ENCODE peak calls at places on chromosomes 2 and 18, in seven cellular contexts. U is CD8-positive, alpha-beta memory T cell; X is substantia nigra; J is gastrocnemius medialis; A is Peyer's patch; Y is GM23248; H is transverse colon. Q is an unnamed sample.

GRCh38 chr18:76351961-76352581 is 143.0 kb downstream of the ZNF516 start:
- DNase-seq in H (peak; percentile 68), U (no peak), Y (peak; percentile 91), J (peak; percentile 63), A (no peak), X (no peak), Q (no peak)

GRCh38 chr2:11079131-11079824 is 76.0 kb upstream of the SLC66A3 start:
- DNase-seq in Y (no peak), H (no peak), J (no peak), X (no peak), A (no peak), U (no peak), Q (no peak)

GRCh38 chr2:23526114-23526513 is 141.1 kb downstream of the KLHL29 start:
- DNase-seq in Y (no peak), H (no peak), X (no peak), U (peak; percentile 7), J (no peak), A (no peak), Q (no peak)

GRCh38 chr2:46434851-46435273 is 44.5 kb upstream of the TMEM247 start:
- DNase-seq in U (no peak), H (no peak), Y (no peak), J (no peak), X (no peak), A (no peak), Q (no peak)

GRCh38 chr2:6069354-6069753 is 377.2 kb downstream of the SOX11 start:
- DNase-seq in A (no peak), X (no peak), H (no peak), J (no peak), U (no peak), Y (no peak), Q (no peak)

GRCh38 chr2:72815655-72816268 is 10.1 kb downstream of the EXOC6B start:
- DNase-seq in Y (no peak), J (no peak), H (no peak), U (no peak), A (no peak), X (no peak), Q (no peak)

GRCh38 chr2:150167711-150168110 is 319.8 kb downstream of the RND3 start:
- DNase-seq in J (no peak), U (no peak), H (no peak), A (no peak), X (no peak), Y (peak; percentile 75), Q (no peak)

GRCh38 chr2:203706403-203706802 is at the start of gene CD28:
- DNase-seq in U (peak; percentile 95), J (peak; percentile 29), A (peak; percentile 82), X (no peak), Y (no peak), H (peak; percentile 84), Q (no peak)

GRCh38 chr2:218010116-218010837 is 7.5 kb upstream of the TNS1 start:
- DNase-seq in H (peak; percentile 50), X (no peak), J (no peak), A (no peak), U (peak; percentile 16), Y (peak; percentile 78), Q (no peak)

GRCh38 chr2:50724837-50725236 is 307.1 kb downstream of the NRXN1 start:
- DNase-seq in J (no peak), A (no peak), Y (no peak), X (no peak), H (no peak), U (no peak), Q (no peak)

GRCh38 chr2:171403181-171403580 is 30.6 kb downstream of the METTL8 start:
- DNase-seq in Y (peak; percentile 40), X (no peak), U (no peak), A (no peak), J (no peak), H (no peak), Q (no peak)

GRCh38 chr2:45724329-45724728 is 72.9 kb downstream of the PRKCE start:
- DNase-seq in Y (no peak), A (no peak), H (no peak), J (no peak), U (no peak), X (no peak), Q (no peak)

GRCh38 chr2:161990741-161991140 is 83.3 kb downstream of the DPP4 start:
- DNase-seq in H (no peak), J (no peak), Y (peak; percentile 93), U (no peak), A (no peak), X (no peak), Q (no peak)

GRCh38 chr2:15092691-15093090 is 460.2 kb downstream of the LRATD1 start:
- DNase-seq in X (no peak), H (no peak), J (no peak), A (no peak), Y (peak; percentile 31), U (no peak), Q (no peak)

GRCh38 chr2:75568174-75568573 is 7.4 kb upstream of the EVA1A start:
- DNase-seq in U (no peak), A (no peak), H (no peak), Y (no peak), X (no peak), J (no peak), Q (no peak)

GRCh38 chr2:172445851-172446250 is 18.5 kb downstream of the ITGA6 start:
- DNase-seq in J (no peak), H (no peak), U (no peak), Y (no peak), A (no peak), X (no peak), Q (peak; percentile 26)

GRCh38 chr2:128286905-128287779 is 31.5 kb downstream of the HS6ST1 start:
- DNase-seq in Y (no peak), J (no peak), X (no peak), H (no peak), A (no peak), U (no peak), Q (no peak)

GRCh38 chr2:157471078-157471477 is 27.2 kb upstream of the CYTIP start:
- DNase-seq in Y (no peak), U (no peak), A (peak; percentile 41), H (no peak), X (no peak), J (no peak), Q (no peak)

GRCh38 chr2:69659349-69659748 is 15.8 kb upstream of the AAK1 start:
- DNase-seq in X (no peak), A (no peak), Y (no peak), J (no peak), U (no peak), H (no peak), Q (no peak)

GRCh38 chr2:3470856-3471737 is 48.2 kb downstream of the ADI1 start:
- DNase-seq in U (no peak), X (no peak), A (no peak), J (peak; percentile 94), H (no peak), Y (peak; percentile 25), Q (no peak)

GRCh38 chr18:13159579-13159978 is 59.0 kb upstream of the LDLRAD4 start:
- DNase-seq in J (no peak), Y (peak; percentile 70), A (no peak), H (no peak), U (peak; percentile 65), X (no peak), Q (no peak)

GRCh38 chr2:94870392-94871225 is 621 bp upstream of the TEKT4 start:
- DNase-seq in X (no peak), J (no peak), Y (no peak), H (no peak), U (no peak), A (no peak), Q (no peak)

GRCh38 chr2:175687465-175687864 is 314.6 kb downstream of the LNPK start:
- DNase-seq in U (no peak), X (no peak), A (no peak), H (no peak), Y (no peak), J (no peak), Q (no peak)

GRCh38 chr2:88671786-88672427 is 19.6 kb upstream of the RPIA start:
- DNase-seq in U (peak; percentile 43), A (no peak), Y (peak; percentile 81), H (no peak), X (no peak), J (no peak), Q (no peak)

GRCh38 chr18:48142994-48143393 is 212.5 kb upstream of the SMAD2 start:
- DNase-seq in X (no peak), Y (no peak), H (peak; percentile 48), U (no peak), J (no peak), A (no peak), Q (no peak)

GRCh38 chr2:4381773-4382172 is 678.4 kb downstream of the DCDC2C start:
- DNase-seq in Y (no peak), U (no peak), H (no peak), X (no peak), J (no peak), A (no peak), Q (no peak)

GRCh38 chr2:179180242-179180641 is 84.4 kb downstream of the SESTD1 start:
- DNase-seq in H (no peak), U (no peak), Y (no peak), A (no peak), X (no peak), J (no peak), Q (no peak)

DNA sequence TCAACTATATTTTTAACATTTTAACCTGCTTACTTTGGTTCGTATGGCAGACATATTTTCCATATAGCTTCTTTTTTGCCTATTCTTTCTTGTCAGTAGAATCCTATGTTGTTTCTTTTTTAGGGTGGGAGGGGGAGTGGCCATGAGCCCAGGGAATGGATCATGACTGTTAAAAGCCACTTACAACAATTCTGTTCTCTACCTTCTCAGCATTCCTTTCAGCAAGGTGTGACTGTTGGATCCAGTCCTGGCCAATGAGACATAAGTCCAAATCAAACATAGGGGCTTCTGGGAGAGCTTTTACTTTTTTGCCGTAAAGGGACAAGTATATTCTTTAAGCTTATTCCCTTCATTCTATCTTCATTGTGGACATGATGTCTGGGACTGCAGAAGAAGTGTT is 25.0 kb upstream of the DNAH6 start:
- DNase-seq in X (no peak), J (no peak), A (no peak), U (no peak), Y (no peak), H (no peak), Q (no peak)
- H3K27ac ChIP-seq in X (no peak overlapping the region), J (no peak overlapping the region), A (no peak overlapping the region), U (no peak overlapping the region), Y (no peak overlapping the region), H (no peak overlapping the region), Q (no peak overlapping the region)

GRCh38 chr2:18232731-18233438 is 327.6 kb downstream of the RDH14 start:
- DNase-seq in Y (peak; percentile 39), U (no peak), J (no peak), H (no peak), A (no peak), X (no peak), Q (no peak)
- H3K27ac ChIP-seq in Y (no peak overlapping the region), U (no peak overlapping the region), J (no peak overlapping the region), H (no peak overlapping the region), A (no peak overlapping the region), X (no peak overlapping the region), Q (no peak overlapping the region)

GRCh38 chr2:98560256-98560771 is 48.0 kb downstream of the COA5 start:
- DNase-seq in X (no peak), H (no peak), A (no peak), U (no peak), Y (peak; percentile 96), J (peak; percentile 58), Q (no peak)
- H3K27ac ChIP-seq in X (no peak overlapping the region), H (peak overlapping the region; percentile 72), A (no peak overlapping the region), U (peak overlapping the region; percentile 13), Y (peak overlapping the region; percentile 59), J (peak overlapping the region; percentile 29), Q (no peak overlapping the region)

DNA sequence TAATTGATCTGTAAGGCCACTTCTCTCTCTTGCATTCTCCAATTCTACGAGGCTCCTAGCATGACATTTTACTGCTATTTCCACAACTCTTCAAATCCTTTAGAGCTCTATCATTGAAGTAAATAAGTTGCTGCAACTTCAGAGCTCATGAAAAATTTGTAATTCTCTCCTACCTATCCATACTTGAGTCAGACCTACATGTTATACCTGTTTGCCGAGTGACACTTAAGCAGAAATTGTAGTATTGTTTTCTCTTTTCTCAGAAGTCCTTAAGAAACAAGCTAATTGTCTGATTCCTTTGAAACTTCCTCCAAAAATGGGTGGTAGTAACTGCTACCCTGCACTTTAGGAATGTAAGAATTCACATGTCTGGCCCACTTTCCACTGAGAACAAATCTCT is 26.1 kb downstream of the GALM start:
- DNase-seq in Y (no peak), H (no peak), U (no peak), A (no peak), J (no peak), X (no peak), Q (no peak)
- H3K27ac ChIP-seq in Y (no peak overlapping the region), H (no peak overlapping the region), U (no peak overlapping the region), A (no peak overlapping the region), J (no peak overlapping the region), X (no peak overlapping the region), Q (no peak overlapping the region)